ENCODE peak calls at places on chromosomes 11 and 22, in four cellular contexts. T is H1, F is HCT116, G is spleen. P is an unnamed sample.

GRCh38 chr11:36249271-36249670 is 40.0 kb downstream of the COMMD9 start:
- DNase-seq in F (no peak), G (no peak), T (no peak), P (no peak)

GRCh38 chr11:95283653-95284052 is 52.7 kb upstream of the SESN3 start:
- DNase-seq in T (no peak), F (no peak), G (no peak), P (no peak)

GRCh38 chr11:86279713-86280112 is 22.3 kb upstream of the HIKESHI start:
- DNase-seq in T (no peak), F (no peak), G (no peak), P (no peak)

GRCh38 chr11:128417607-128418324 is 169.6 kb downstream of the ETS1 start:
- DNase-seq in F (no peak), G (no peak), T (no peak), P (no peak)

GRCh38 chr11:133821776-133822175 is 23.5 kb downstream of the SPATA19 start:
- DNase-seq in T (peak; percentile 66), G (no peak), F (peak; percentile 27), P (no peak)

GRCh38 chr11:87352759-87353707 is 315.3 kb downstream of the TMEM135 start:
- DNase-seq in G (peak; percentile 95), T (peak; percentile 61), F (peak; percentile 57), P (peak; percentile 93)

GRCh38 chr22:41931701-41932269 is 5.2 kb upstream of the TNFRSF13C start:
- DNase-seq in T (no peak), F (no peak), G (peak; percentile 65), P (no peak)

GRCh38 chr11:60396790-60397189 is 531 bp downstream of the MS4A14 start:
- DNase-seq in F (no peak), G (no peak), T (no peak), P (no peak)

GRCh38 chr11:73257342-73258103 is 14.6 kb upstream of the P2RY6 start:
- DNase-seq in T (no peak), F (peak; percentile 27), G (no peak), P (peak; percentile 53)

GRCh38 chr22:19096555-19096954 is 25.7 kb downstream of the DGCR2 start:
- DNase-seq in T (no peak), F (no peak), G (no peak), P (no peak)

GRCh38 chr11:43573233-43573632 is 107.3 kb upstream of the HSD17B12 start:
- DNase-seq in F (peak; percentile 16), T (no peak), G (no peak), P (no peak)

GRCh38 chr11:11946180-11946579 is 62.2 kb downstream of the DKK3 start:
- DNase-seq in F (no peak), G (no peak), T (no peak), P (no peak)

GRCh38 chr11:77230878-77231605 is 70.4 kb downstream of the GDPD4 start:
- DNase-seq in G (no peak), F (no peak), T (no peak), P (no peak)
- TF ChIP-seq POLR2A in G (no peak), F (no peak), T (no peak), P (no peak)

GRCh38 chr11:126113515-126113957 is 50.9 kb upstream of the CDON start:
- DNase-seq in G (peak; percentile 59), T (no peak), F (peak; percentile 44), P (peak; percentile 95)
- TF ChIP-seq POLR2AphosphoS5 in G (no peak), T (no peak), F (no peak), P (peak; percentile 65)

DNA sequence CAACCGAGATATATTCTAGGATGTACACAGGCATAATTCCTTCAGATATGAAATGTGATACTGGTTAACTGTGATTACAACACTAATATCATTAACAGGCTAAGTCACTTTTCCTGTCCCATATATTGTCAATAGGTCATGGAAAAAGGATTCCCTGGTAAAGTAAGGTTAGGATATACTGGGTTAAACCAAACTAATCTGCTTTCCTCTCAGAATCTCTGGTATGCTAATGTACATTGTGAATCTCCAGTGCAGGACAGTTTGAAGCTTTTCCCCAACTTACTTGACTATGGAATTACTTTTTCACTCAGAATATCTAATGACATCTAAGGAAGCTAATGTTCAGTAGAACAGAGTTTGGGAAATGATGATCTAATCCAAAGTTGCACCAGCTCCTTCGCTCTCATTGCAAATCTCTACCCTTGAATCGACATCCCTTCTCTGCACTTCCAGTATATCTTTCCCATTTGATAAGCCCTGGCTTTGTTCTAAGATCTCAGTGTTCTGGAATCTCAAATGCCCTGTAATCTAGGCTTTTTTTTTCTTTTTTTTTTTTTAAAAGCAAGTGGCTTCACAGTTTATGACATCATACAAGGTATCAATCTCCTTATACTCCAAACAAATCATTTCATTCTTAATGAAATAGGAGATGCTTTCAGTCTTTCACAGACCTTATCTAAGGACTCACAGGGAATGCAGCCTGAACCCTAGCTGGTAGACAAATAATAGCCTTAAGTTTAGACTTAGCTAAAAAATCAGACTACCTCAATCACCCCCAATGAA is 43.8 kb downstream of the COPB1 start:
- DNase-seq in G (no peak), T (no peak), F (no peak), P (no peak)
- H3K27ac ChIP-seq in G (no peak overlapping the region), T (no peak overlapping the region), F (no peak overlapping the region), P (no peak overlapping the region)

GRCh38 chr11:65314501-65315203 is at the start of gene CDC42EP2:
- DNase-seq in T (no peak), G (peak; percentile 94), F (peak; percentile 44), P (peak; percentile 91)
- TF ChIP-seq POLR2A in T (peak; percentile 55), G (no peak), F (peak; percentile 62), P (no peak)

GRCh38 chr11:122721964-122722266 is 66.4 kb downstream of the UBASH3B start:
- DNase-seq in T (no peak), F (peak; percentile 16), G (no peak), P (no peak)

GRCh38 chr11:122723106-122723505 is 67.6 kb downstream of the UBASH3B start:
- DNase-seq in G (no peak), F (no peak), T (no peak), P (no peak)

GRCh38 chr11:122723576-122723975 is 68.1 kb downstream of the UBASH3B start:
- DNase-seq in T (no peak), G (no peak), F (no peak), P (no peak)

GRCh38 chr11:122720482-122720881 is 65.0 kb downstream of the UBASH3B start:
- DNase-seq in T (no peak), F (no peak), G (no peak), P (no peak)

DNA sequence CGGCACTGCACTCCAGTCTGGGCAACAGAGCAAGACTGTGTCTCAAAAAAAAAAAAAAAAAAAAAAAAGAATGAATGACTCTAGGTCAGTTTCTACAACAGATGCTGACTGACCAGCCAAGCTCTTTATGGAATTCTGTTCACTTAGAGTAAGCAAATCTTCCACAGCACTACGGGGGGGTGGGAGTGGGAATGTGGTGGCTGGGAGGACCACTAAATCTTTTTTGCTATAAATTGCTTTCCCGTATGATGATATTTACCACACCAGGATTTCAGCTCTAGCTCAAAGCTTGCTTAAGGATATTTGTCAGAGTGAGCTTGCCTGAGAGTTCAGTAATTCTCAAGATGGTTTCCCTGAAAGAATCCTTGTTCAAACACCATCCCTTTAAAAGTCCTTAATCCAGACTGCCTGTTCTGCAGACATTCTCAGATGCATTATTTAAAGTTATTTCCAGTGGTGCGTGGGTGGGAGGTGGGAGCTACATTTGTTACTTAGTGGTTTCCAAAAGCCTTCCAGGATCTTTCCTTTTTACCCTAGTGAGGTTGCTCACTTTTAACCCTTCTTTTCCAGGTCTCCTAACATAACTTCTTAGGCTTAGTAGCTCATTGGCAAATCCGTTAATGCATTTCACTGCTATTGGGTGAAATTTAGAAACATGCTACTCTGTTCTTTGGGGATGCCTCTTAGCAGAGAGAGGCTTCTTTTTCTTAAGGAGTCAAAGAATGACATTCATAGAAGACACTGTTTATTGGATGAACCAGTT is 65.9 kb downstream of the UBASH3B start:
- DNase-seq in F (no peak), G (no peak), T (no peak), P (no peak)
- TF ChIP-seq POLR2AphosphoS5 in F (no peak), G (no peak), T (no peak), P (no peak)

GRCh38 chr22:45834795-45835194 is 142.2 kb downstream of the WNT7B start:
- DNase-seq in F (no peak), G (no peak), T (no peak), P (no peak)

GRCh38 chr22:45832180-45832579 is 144.8 kb downstream of the WNT7B start:
- DNase-seq in F (no peak), T (no peak), G (no peak), P (no peak)

GRCh38 chr22:45832959-45833580 is 143.9 kb downstream of the WNT7B start:
- DNase-seq in F (no peak), T (no peak), G (no peak), P (no peak)

GRCh38 chr22:45833613-45834012 is 143.3 kb downstream of the WNT7B start:
- DNase-seq in G (no peak), T (no peak), F (no peak), P (no peak)

GRCh38 chr22:45834241-45834640 is 142.7 kb downstream of the WNT7B start:
- DNase-seq in G (no peak), T (no peak), F (no peak), P (no peak)
- H3K27ac ChIP-seq in G (no peak overlapping the region), T (no peak overlapping the region), F (no peak overlapping the region), P (no peak overlapping the region)

DNA sequence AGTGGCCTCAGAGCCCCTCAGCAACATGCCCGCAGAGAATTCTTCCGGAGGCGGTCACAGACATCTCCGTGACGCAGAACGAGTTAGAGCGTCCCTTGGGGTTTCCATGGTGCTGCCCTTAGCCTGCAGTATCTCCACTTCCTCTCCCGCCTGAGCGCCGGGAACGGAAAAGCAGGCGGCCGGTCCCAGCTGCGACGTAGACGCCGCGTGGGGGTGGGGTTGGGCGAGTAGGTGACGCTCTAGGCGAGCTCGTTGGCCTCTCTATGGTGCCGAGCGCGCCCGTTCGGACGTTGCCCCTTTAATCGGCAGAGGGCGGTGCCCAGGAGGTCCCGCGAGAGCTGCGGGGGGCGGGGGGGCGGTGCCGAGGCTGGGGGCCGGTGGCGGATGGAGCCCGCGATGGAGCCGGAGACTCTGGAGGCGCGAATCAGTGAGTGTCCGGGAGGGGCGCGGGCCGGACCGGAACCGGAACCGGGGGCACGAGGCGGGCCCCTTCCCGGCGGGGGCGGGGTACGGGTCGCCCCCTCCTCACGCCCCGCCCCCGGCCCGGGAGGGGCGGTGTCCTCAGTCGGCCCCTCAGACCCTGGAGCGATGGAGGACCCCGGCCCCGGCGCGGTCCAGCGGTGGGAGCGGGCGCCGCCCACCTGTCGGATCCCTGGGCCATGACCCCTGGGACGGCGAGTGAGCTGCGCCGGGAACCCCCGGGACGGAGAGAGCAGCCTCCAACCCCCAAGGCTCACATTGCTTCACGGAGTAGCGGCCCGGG is at the start of gene GGA1:
- DNase-seq in T (peak; percentile 83), G (peak; percentile 99), F (peak; percentile 96), P (peak; percentile 97)
- TF ChIP-seq POLR2A in T (peak; percentile 35), G (no peak), F (no peak), P (no peak)

DNA sequence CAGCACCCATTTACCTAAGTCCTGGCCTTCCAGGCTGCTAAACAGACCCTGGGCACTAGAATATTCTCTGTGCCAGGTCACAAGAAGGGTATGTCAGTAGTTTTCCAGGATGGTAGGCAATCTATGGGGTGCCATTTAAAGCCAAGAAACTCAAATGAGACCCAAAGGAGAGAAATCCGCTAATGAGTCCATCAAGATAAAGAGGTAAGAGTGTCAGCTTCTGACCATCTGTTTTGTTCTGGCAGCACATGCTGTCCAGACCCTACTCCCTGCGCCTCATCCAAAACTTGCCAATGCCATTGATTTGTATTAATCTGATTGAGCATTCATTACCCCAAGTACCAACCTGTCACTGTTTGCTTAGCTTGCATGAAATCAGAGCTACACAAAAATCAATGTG is 229.1 kb downstream of the BLID start:
- DNase-seq in T (no peak), F (no peak), G (no peak), P (no peak)
- TF ChIP-seq POLR2AphosphoS5 in T (no peak), F (no peak), G (no peak), P (no peak)